ENCODE peak calls at places on chromosomes 3 and 15, in four cellular contexts. I is breast epithelium, G is transverse colon, W is SK-N-SH. X is an unnamed sample.

GRCh38 chr3:71646971-71647370 is 63.4 kb upstream of the FOXP1 start:
- DNase-seq in I (no peak), G (no peak), W (no peak), X (no peak)

GRCh38 chr15:75107905-75108838 is 84.8 kb downstream of the PPCDC start:
- DNase-seq in I (no peak), G (peak; percentile 70), W (no peak), X (peak; percentile 47)

GRCh38 chr15:41772720-41773331 is 1.5 kb upstream of the MAPKBP1 start:
- DNase-seq in I (no peak), G (peak; percentile 55), W (peak; percentile 61), X (peak; percentile 59)

GRCh38 chr3:35739181-35739809 is 100.0 kb downstream of the ARPP21 start:
- DNase-seq in I (no peak), G (no peak), W (no peak), X (no peak)

GRCh38 chr15:40927497-40928346 is 1.4 kb upstream of the DLL4 start:
- DNase-seq in I (no peak), G (peak; percentile 44), W (peak; percentile 62), X (no peak)

GRCh38 chr3:118884748-118885206 is 149.9 kb downstream of the IGSF11 start:
- DNase-seq in I (peak; percentile 64), G (peak; percentile 73), W (peak; percentile 57), X (peak; percentile 79)

GRCh38 chr15:89090791-89091666 is 2.8 kb downstream of the ABHD2 start:
- DNase-seq in I (no peak), G (peak; percentile 52), W (peak; percentile 42), X (peak; percentile 78)

GRCh38 chr15:70476441-70476840 is 286.9 kb downstream of the UACA start:
- DNase-seq in I (no peak), G (no peak), W (no peak), X (no peak)

GRCh38 chr3:111584724-111585123 is 10.4 kb downstream of the ZBED2 start:
- DNase-seq in I (no peak), G (no peak), W (no peak), X (no peak)

GRCh38 chr15:25859838-25860645 is 3.1 kb downstream of the ATP10A start:
- DNase-seq in I (peak; percentile 77), G (no peak), W (no peak), X (peak; percentile 56)

GRCh38 chr3:38987456-38987855 is 64.3 kb downstream of the SCN11A start:
- DNase-seq in I (no peak), G (no peak), W (no peak), X (no peak)

GRCh38 chr3:37892917-37893595 is 31.4 kb downstream of the CTDSPL start:
- DNase-seq in I (no peak), G (no peak), W (peak; percentile 8), X (no peak)

GRCh38 chr3:146504546-146505197 is 35.3 kb upstream of the PLSCR2 start:
- DNase-seq in I (no peak), G (no peak), W (no peak), X (no peak)

GRCh38 chr3:132926098-132926497 is 112.1 kb upstream of the TMEM108 start:
- DNase-seq in I (no peak), G (no peak), W (no peak), X (no peak)

GRCh38 chr15:88342666-88343065 is 86.1 kb upstream of the NTRK3 start:
- DNase-seq in I (no peak), G (no peak), W (no peak), X (no peak)

GRCh38 chr15:98715890-98716443 is 67.6 kb downstream of the IGF1R start:
- DNase-seq in I (no peak), G (no peak), W (no peak), X (no peak)

GRCh38 chr3:124383846-124384483 is 346.3 kb upstream of the UMPS start:
- DNase-seq in I (no peak), G (no peak), W (no peak), X (no peak)

GRCh38 chr3:64083588-64083974 is 60.3 kb upstream of the PSMD6 start:
- DNase-seq in I (no peak), G (no peak), W (no peak), X (no peak)

GRCh38 chr3:25820372-25820771 is 30.5 kb downstream of the OXSM start:
- DNase-seq in I (no peak), G (no peak), W (no peak), X (no peak)

GRCh38 chr3:130932979-130933378 is 39.1 kb downstream of the ATP2C1 start:
- DNase-seq in I (no peak), G (no peak), W (no peak), X (no peak)

GRCh38 chr3:102193255-102193654 is 241.6 kb upstream of the ZPLD1 start:
- DNase-seq in I (no peak), G (no peak), W (no peak), X (no peak)

GRCh38 chr15:77836116-77836798 is 203.5 kb upstream of the LINGO1 start:
- DNase-seq in I (no peak), G (no peak), W (peak; percentile 79), X (no peak)

GRCh38 chr3:155790272-155790918 is 15.7 kb downstream of the C3orf33 start:
- DNase-seq in I (no peak), G (no peak), W (no peak), X (no peak)

GRCh38 chr15:83670628-83671027 is 16.7 kb downstream of the ADAMTSL3 start:
- DNase-seq in I (no peak), G (no peak), W (no peak), X (no peak)
- TF ChIP-seq POLR2AphosphoS5 in I (no peak), G (no peak), W (no peak), X (no peak)

GRCh38 chr3:29065211-29065785 is 215.6 kb upstream of the RBMS3 start:
- DNase-seq in I (peak; percentile 53), G (peak; percentile 29), W (peak; percentile 19), X (peak; percentile 69)
- H3K27ac ChIP-seq in I (no peak overlapping the region), G (peak overlapping the region; percentile 7), W (peak overlapping the region; percentile 69), X (no peak overlapping the region)

GRCh38 chr15:60383008-60383694 is 14.6 kb downstream of the ANXA2 start:
- DNase-seq in I (no peak), G (no peak), W (no peak), X (no peak)

GRCh38 chr15:60385620-60386552 is 11.9 kb downstream of the ANXA2 start:
- DNase-seq in I (no peak), G (no peak), W (no peak), X (no peak)

GRCh38 chr15:60381148-60381788 is 16.5 kb downstream of the ANXA2 start:
- DNase-seq in I (no peak), G (no peak), W (no peak), X (no peak)

GRCh38 chr15:60384526-60385127 is 13.2 kb downstream of the ANXA2 start:
- DNase-seq in I (no peak), G (no peak), W (no peak), X (no peak)

GRCh38 chr15:60384052-60384451 is 13.7 kb downstream of the ANXA2 start:
- DNase-seq in I (no peak), G (no peak), W (no peak), X (no peak)
- TF ChIP-seq POLR2AphosphoS5 in I (no peak), G (no peak), W (no peak), X (no peak)

DNA sequence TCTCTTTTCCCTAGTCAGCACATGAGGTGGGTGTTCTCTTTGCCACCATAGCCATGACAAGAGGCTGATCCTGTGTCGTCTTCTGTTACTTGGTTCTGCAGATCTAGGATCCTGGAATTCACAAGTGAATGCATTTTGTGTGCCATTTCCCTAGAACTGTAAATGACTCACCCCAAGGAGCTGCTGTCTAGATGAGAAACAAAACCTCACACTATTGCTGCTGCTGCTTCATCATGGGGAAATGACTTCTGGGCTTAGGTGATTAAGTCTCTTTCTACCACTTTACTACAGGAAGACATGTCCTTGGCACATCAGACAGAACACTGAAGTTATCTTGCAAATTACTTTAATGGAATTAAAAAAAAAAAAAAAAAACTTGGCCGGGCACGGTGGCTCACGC is 54.9 kb downstream of the SLCO3A1 start:
- DNase-seq in I (no peak), G (no peak), W (no peak), X (no peak)
- H3K27ac ChIP-seq in I (no peak overlapping the region), G (no peak overlapping the region), W (peak overlapping the region; percentile 51), X (no peak overlapping the region)

DNA sequence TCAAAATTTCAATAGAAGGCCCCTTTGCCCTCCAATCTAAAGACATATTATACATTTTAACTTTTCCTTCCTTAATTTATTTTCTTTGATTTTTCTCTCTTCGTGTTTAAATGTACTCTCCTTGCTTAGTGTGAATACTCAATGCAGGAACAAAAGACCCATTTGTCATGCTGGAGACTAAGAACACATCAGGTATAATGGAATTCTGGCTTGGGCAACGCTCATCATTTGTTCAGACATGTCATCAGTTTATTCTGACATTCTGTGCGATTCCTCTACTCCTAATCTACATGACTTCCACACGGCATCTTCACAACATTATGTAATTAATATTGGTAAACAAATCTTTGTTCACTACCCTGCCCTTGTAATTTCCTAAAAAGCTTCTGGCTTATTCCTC is 136.6 kb upstream of the LRRN1 start:
- DNase-seq in I (no peak), G (no peak), W (no peak), X (no peak)
- TF ChIP-seq POLR2AphosphoS5 in I (no peak), G (no peak), W (no peak), X (no peak)

DNA sequence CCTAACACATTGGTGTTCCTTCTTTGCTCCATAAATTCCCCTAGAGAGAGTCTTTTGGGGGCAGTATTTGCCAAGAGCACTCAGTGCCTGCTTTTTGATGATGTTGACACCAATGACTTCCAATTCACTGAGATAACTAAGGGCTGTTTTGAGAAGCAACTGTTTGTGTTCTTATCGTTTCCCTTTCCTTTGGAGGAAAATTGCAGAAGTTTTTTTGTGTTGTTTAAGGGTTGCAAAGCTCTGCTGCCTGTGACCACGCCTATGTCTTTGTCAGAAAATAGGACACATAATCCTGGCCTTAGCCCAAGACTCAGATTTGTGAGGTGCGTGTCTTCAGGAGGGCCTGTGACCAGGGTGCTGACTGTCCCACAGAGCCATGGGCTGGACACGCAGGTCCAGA is 99.6 kb downstream of the FAM43A start:
- DNase-seq in I (no peak), G (no peak), W (no peak), X (no peak)
- H3K27ac ChIP-seq in I (no peak overlapping the region), G (no peak overlapping the region), W (no peak overlapping the region), X (no peak overlapping the region)

GRCh38 chr3:181859518-181859917 is 147.8 kb downstream of the SOX2 start:
- DNase-seq in I (no peak), G (no peak), W (no peak), X (no peak)
- TF ChIP-seq POLR2AphosphoS5 in I (no peak), G (no peak), W (no peak), X (no peak)

GRCh38 chr3:142273501-142273900 is 48.1 kb upstream of the GK5 start:
- DNase-seq in I (no peak), G (no peak), W (no peak), X (no peak)

GRCh38 chr3:142269777-142270176 is 44.4 kb upstream of the GK5 start:
- DNase-seq in I (no peak), G (no peak), W (no peak), X (no peak)

GRCh38 chr3:142270407-142270806 is 45.0 kb upstream of the GK5 start:
- DNase-seq in I (no peak), G (no peak), W (no peak), X (no peak)

GRCh38 chr3:142274908-142275307 is 49.5 kb upstream of the GK5 start:
- DNase-seq in I (no peak), G (no peak), W (no peak), X (no peak)

GRCh38 chr3:142272200-142272891 is 47.0 kb upstream of the GK5 start:
- DNase-seq in I (no peak), G (no peak), W (no peak), X (no peak)
- H3K27ac ChIP-seq in I (no peak overlapping the region), G (no peak overlapping the region), W (no peak overlapping the region), X (no peak overlapping the region)

GRCh38 chr3:169430687-169431404 is 232.7 kb downstream of the MECOM start:
- DNase-seq in I (no peak), G (no peak), W (no peak), X (peak; percentile 60)
- TF ChIP-seq POLR2AphosphoS5 in I (no peak), G (no peak), W (no peak), X (peak; percentile 65)

X was measured in stomach.